ENCODE peak calls at places on chromosomes 5 and 9, in eight cellular contexts. One of them, this sample, is unnamed.

GRCh38 chr5:9529041-9529480 is 16.8 kb downstream of the SEMA5A start:
- DNase-seq in GM13976: no peak
- DNase-seq in fibroblast of villous mesenchyme: no peak
- DNase-seq in H9: no peak
- DNase-seq in NB4: no peak
- DNase-seq in ascending aorta: no peak
- DNase-seq in spleen: no peak
- DNase-seq in osteocyte: no peak
- DNase-seq in this sample: no peak

GRCh38 chr5:164649266-164649665 is 1143.8 kb downstream of the MAT2B start:
- DNase-seq in NB4: no peak
- DNase-seq in osteocyte: no peak
- DNase-seq in GM13976: no peak
- DNase-seq in spleen: no peak
- DNase-seq in fibroblast of villous mesenchyme: no peak
- DNase-seq in ascending aorta: no peak
- DNase-seq in H9: no peak
- DNase-seq in this sample: no peak

GRCh38 chr5:149680810-149681221 is 49.3 kb upstream of the PPARGC1B start:
- DNase-seq in GM13976: peak
- DNase-seq in H9: no peak
- DNase-seq in spleen: peak
- DNase-seq in ascending aorta: no peak
- DNase-seq in fibroblast of villous mesenchyme: no peak
- DNase-seq in osteocyte: no peak
- DNase-seq in NB4: peak
- DNase-seq in this sample: no peak

GRCh38 chr9:121075251-121076036 is 689 bp downstream of the CNTRL start:
- DNase-seq in GM13976: peak
- DNase-seq in H9: no peak
- DNase-seq in osteocyte: no peak
- DNase-seq in fibroblast of villous mesenchyme: no peak
- DNase-seq in NB4: peak
- DNase-seq in spleen: no peak
- DNase-seq in ascending aorta: no peak
- DNase-seq in this sample: no peak

GRCh38 chr5:66529182-66529581 is 67.0 kb upstream of the MAST4 start:
- DNase-seq in ascending aorta: no peak
- DNase-seq in fibroblast of villous mesenchyme: no peak
- DNase-seq in spleen: no peak
- DNase-seq in NB4: no peak
- DNase-seq in H9: no peak
- DNase-seq in osteocyte: no peak
- DNase-seq in GM13976: no peak
- DNase-seq in this sample: no peak

GRCh38 chr9:95981741-95982390 is 106.4 kb downstream of the ERCC6L2 start:
- DNase-seq in fibroblast of villous mesenchyme: no peak
- DNase-seq in ascending aorta: no peak
- DNase-seq in osteocyte: no peak
- DNase-seq in H9: no peak
- DNase-seq in spleen: no peak
- DNase-seq in NB4: no peak
- DNase-seq in GM13976: no peak
- DNase-seq in this sample: no peak

GRCh38 chr5:66713998-66714397 is 117.8 kb downstream of the MAST4 start:
- DNase-seq in fibroblast of villous mesenchyme: peak
- DNase-seq in H9: no peak
- DNase-seq in osteocyte: no peak
- DNase-seq in GM13976: no peak
- DNase-seq in NB4: no peak
- DNase-seq in spleen: no peak
- DNase-seq in ascending aorta: no peak
- DNase-seq in this sample: no peak

GRCh38 chr9:130183133-130183762 is 11.0 kb downstream of the NCS1 start:
- DNase-seq in fibroblast of villous mesenchyme: peak
- DNase-seq in GM13976: no peak
- DNase-seq in NB4: no peak
- DNase-seq in H9: no peak
- DNase-seq in ascending aorta: no peak
- DNase-seq in osteocyte: no peak
- DNase-seq in spleen: no peak
- DNase-seq in this sample: peak

GRCh38 chr9:93658184-93658925 is 82.0 kb downstream of the PHF2 start:
- DNase-seq in ascending aorta: peak
- DNase-seq in H9: no peak
- DNase-seq in osteocyte: no peak
- DNase-seq in spleen: peak
- DNase-seq in NB4: no peak
- DNase-seq in GM13976: no peak
- DNase-seq in fibroblast of villous mesenchyme: no peak
- DNase-seq in this sample: no peak

GRCh38 chr5:27590503-27590902 is 552.1 kb upstream of the CDH9 start:
- DNase-seq in GM13976: no peak
- DNase-seq in osteocyte: no peak
- DNase-seq in NB4: no peak
- DNase-seq in spleen: no peak
- DNase-seq in fibroblast of villous mesenchyme: no peak
- DNase-seq in ascending aorta: no peak
- DNase-seq in H9: no peak
- DNase-seq in this sample: no peak

GRCh38 chr5:38800044-38800443 is 45.8 kb upstream of the OSMR start:
- DNase-seq in GM13976: no peak
- DNase-seq in spleen: no peak
- DNase-seq in ascending aorta: no peak
- DNase-seq in NB4: no peak
- DNase-seq in fibroblast of villous mesenchyme: no peak
- DNase-seq in H9: no peak
- DNase-seq in osteocyte: no peak
- DNase-seq in this sample: no peak

GRCh38 chr5:61623401-61624069 is 291.5 kb downstream of the ZSWIM6 start:
- DNase-seq in spleen: no peak
- DNase-seq in GM13976: peak
- DNase-seq in H9: peak
- DNase-seq in osteocyte: no peak
- DNase-seq in ascending aorta: no peak
- DNase-seq in fibroblast of villous mesenchyme: no peak
- DNase-seq in NB4: peak
- DNase-seq in this sample: no peak

GRCh38 chr9:75083188-75083976 is 4.6 kb downstream of the NMRK1 start:
- DNase-seq in NB4: no peak
- DNase-seq in fibroblast of villous mesenchyme: no peak
- DNase-seq in H9: peak
- DNase-seq in spleen: no peak
- DNase-seq in ascending aorta: no peak
- DNase-seq in osteocyte: no peak
- DNase-seq in GM13976: no peak
- DNase-seq in this sample: no peak

GRCh38 chr9:129895376-129896268 is 60.4 kb downstream of the USP20 start:
- DNase-seq in spleen: peak
- DNase-seq in osteocyte: no peak
- DNase-seq in H9: no peak
- DNase-seq in fibroblast of villous mesenchyme: no peak
- DNase-seq in ascending aorta: no peak
- DNase-seq in NB4: no peak
- DNase-seq in GM13976: no peak
- DNase-seq in this sample: no peak

GRCh38 chr5:9057406-9058000 is 488.4 kb downstream of the SEMA5A start:
- DNase-seq in H9: no peak
- DNase-seq in ascending aorta: no peak
- DNase-seq in fibroblast of villous mesenchyme: no peak
- DNase-seq in GM13976: no peak
- DNase-seq in NB4: no peak
- DNase-seq in osteocyte: no peak
- DNase-seq in spleen: no peak
- DNase-seq in this sample: no peak

GRCh38 chr9:130833324-130833990 is 1.6 kb upstream of the ABL1 start:
- DNase-seq in fibroblast of villous mesenchyme: no peak
- DNase-seq in GM13976: no peak
- DNase-seq in spleen: no peak
- DNase-seq in ascending aorta: no peak
- DNase-seq in H9: no peak
- DNase-seq in NB4: no peak
- DNase-seq in osteocyte: no peak
- DNase-seq in this sample: no peak

DNA sequence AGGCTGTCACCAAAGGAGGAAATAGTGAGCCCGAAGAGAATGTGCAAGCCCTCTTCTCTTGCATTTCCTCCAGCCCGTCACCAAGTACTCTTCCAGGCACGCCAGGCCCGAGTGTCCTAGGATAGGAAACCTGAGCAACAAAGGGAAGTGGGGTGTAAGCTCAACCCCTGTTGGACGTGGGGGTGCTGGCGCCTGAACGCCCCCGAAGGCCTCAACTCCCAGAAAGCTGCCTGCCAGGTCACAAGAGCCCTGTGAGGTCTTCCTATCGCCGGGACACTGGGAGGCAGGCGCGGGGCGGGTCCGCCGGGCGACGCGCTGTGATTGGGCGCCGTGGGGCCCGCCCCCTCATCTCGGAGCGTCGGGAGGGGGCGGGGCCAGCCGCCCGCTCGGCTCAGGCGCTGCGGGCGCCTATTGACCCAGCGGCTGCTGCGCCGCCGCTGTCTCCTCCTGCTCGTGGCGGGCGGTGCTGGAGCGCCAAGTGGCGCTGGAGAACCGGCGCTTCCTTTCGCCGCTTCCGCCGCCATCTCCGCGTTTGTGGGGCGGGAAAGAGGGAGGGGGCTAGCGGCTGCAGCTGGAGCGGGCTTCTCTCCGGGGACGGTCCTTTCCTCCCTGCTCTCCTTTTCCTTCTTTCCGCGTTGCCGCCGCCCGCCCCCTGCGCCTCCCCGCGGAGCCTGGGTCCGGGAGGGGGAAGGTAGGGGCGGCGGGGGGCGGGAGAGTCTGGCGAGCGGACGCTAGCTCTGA is 558 bp upstream of the MAN2A1 start:
- DNase-seq in fibroblast of villous mesenchyme: peak
- DNase-seq in ascending aorta: peak
- DNase-seq in spleen: peak
- DNase-seq in NB4: peak
- DNase-seq in H9: peak
- DNase-seq in osteocyte: peak
- DNase-seq in GM13976: peak
- DNase-seq in this sample: peak
- TF ChIP-seq CTCF in fibroblast of villous mesenchyme: no peak
- TF ChIP-seq CTCF in ascending aorta: no peak
- TF ChIP-seq CTCF in spleen: no peak
- TF ChIP-seq CTCF in NB4: no peak
- TF ChIP-seq CTCF in H9: no peak
- TF ChIP-seq CTCF in osteocyte: peak
- TF ChIP-seq CTCF in GM13976: no peak
- TF ChIP-seq CTCF in this sample: no peak

GRCh38 chr5:120697147-120697546 is 233.0 kb downstream of the PRR16 start:
- DNase-seq in NB4: no peak
- DNase-seq in fibroblast of villous mesenchyme: peak
- DNase-seq in osteocyte: no peak
- DNase-seq in H9: no peak
- DNase-seq in ascending aorta: no peak
- DNase-seq in GM13976: no peak
- DNase-seq in spleen: no peak
- DNase-seq in this sample: no peak

GRCh38 chr5:120692346-120692745 is 228.2 kb downstream of the PRR16 start:
- DNase-seq in ascending aorta: no peak
- DNase-seq in osteocyte: no peak
- DNase-seq in GM13976: no peak
- DNase-seq in NB4: no peak
- DNase-seq in fibroblast of villous mesenchyme: no peak
- DNase-seq in spleen: no peak
- DNase-seq in H9: no peak
- DNase-seq in this sample: no peak

GRCh38 chr5:120690621-120691407 is 226.7 kb downstream of the PRR16 start:
- DNase-seq in spleen: no peak
- DNase-seq in H9: no peak
- DNase-seq in GM13976: no peak
- DNase-seq in ascending aorta: no peak
- DNase-seq in osteocyte: no peak
- DNase-seq in NB4: no peak
- DNase-seq in fibroblast of villous mesenchyme: no peak
- DNase-seq in this sample: no peak

DNA sequence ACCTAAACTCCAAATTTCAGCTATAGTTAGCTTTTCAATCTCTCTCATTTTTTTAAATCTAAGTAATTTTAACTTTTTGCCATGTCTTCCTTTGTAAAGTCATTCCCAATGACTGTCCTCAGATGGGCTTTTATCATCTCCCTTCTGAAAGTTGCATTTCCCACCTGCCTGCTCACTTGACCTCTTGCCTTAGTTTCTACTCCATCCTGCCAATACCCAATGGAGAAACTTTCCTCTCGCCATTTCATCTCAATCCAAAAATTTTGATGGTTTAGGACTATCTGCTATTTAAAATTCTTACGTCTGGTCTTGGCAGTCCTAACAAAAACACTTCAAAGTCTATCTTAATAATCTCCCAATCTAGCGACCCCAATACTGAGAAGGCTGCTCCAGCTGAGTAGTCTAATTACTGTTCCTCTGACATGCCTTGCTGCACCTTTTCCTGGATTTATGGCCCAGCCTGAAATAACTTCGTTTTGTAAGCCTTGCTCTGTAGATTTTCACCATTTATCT is 231.3 kb downstream of the PRR16 start:
- DNase-seq in ascending aorta: no peak
- DNase-seq in NB4: no peak
- DNase-seq in H9: no peak
- DNase-seq in spleen: no peak
- DNase-seq in fibroblast of villous mesenchyme: no peak
- DNase-seq in GM13976: no peak
- DNase-seq in osteocyte: no peak
- DNase-seq in this sample: no peak
- TF ChIP-seq CTCF in ascending aorta: no peak
- TF ChIP-seq CTCF in NB4: no peak
- TF ChIP-seq CTCF in H9: no peak
- TF ChIP-seq CTCF in spleen: no peak
- TF ChIP-seq CTCF in fibroblast of villous mesenchyme: no peak
- TF ChIP-seq CTCF in GM13976: no peak
- TF ChIP-seq CTCF in osteocyte: no peak
- TF ChIP-seq CTCF in this sample: no peak

GRCh38 chr5:143506881-143507552 is 103.5 kb upstream of the NR3C1 start:
- DNase-seq in H9: no peak
- DNase-seq in ascending aorta: no peak
- DNase-seq in osteocyte: no peak
- DNase-seq in fibroblast of villous mesenchyme: peak
- DNase-seq in spleen: no peak
- DNase-seq in NB4: no peak
- DNase-seq in GM13976: no peak
- DNase-seq in this sample: no peak
- TF ChIP-seq CTCF in H9: no peak
- TF ChIP-seq CTCF in ascending aorta: no peak
- TF ChIP-seq CTCF in osteocyte: no peak
- TF ChIP-seq CTCF in fibroblast of villous mesenchyme: no peak
- TF ChIP-seq CTCF in spleen: no peak
- TF ChIP-seq CTCF in NB4: no peak
- TF ChIP-seq CTCF in GM13976: no peak
- TF ChIP-seq CTCF in this sample: no peak

GRCh38 chr5:179497636-179498365 is 52.6 kb upstream of the RUFY1 start:
- DNase-seq in osteocyte: no peak
- DNase-seq in spleen: no peak
- DNase-seq in fibroblast of villous mesenchyme: no peak
- DNase-seq in H9: no peak
- DNase-seq in GM13976: no peak
- DNase-seq in NB4: no peak
- DNase-seq in ascending aorta: no peak
- DNase-seq in this sample: no peak

GRCh38 chr5:179494774-179495173 is 55.6 kb upstream of the RUFY1 start:
- DNase-seq in fibroblast of villous mesenchyme: no peak
- DNase-seq in GM13976: no peak
- DNase-seq in H9: no peak
- DNase-seq in ascending aorta: no peak
- DNase-seq in NB4: no peak
- DNase-seq in spleen: peak
- DNase-seq in osteocyte: no peak
- DNase-seq in this sample: no peak

GRCh38 chr5:179495906-179496455 is 54.4 kb upstream of the RUFY1 start:
- DNase-seq in GM13976: no peak
- DNase-seq in NB4: no peak
- DNase-seq in osteocyte: no peak
- DNase-seq in ascending aorta: no peak
- DNase-seq in spleen: no peak
- DNase-seq in H9: no peak
- DNase-seq in fibroblast of villous mesenchyme: no peak
- DNase-seq in this sample: no peak
- TF ChIP-seq CTCF in GM13976: peak
- TF ChIP-seq CTCF in NB4: no peak
- TF ChIP-seq CTCF in osteocyte: no peak
- TF ChIP-seq CTCF in ascending aorta: no peak
- TF ChIP-seq CTCF in spleen: no peak
- TF ChIP-seq CTCF in H9: peak
- TF ChIP-seq CTCF in fibroblast of villous mesenchyme: no peak
- TF ChIP-seq CTCF in this sample: no peak